ENCODE peak calls at places on chromosomes 1 and 21, in nine cellular contexts. One of them, this sample, is unnamed.

GRCh38 chr1:147683163-147683763 is 12.9 kb upstream of the ACP6 start:
- DNase-seq in fibroblast of lung: no peak
- DNase-seq in kidney: no peak
- DNase-seq in H9: no peak
- DNase-seq in right atrium auricular region: no peak
- DNase-seq in GM23248: no peak
- DNase-seq in psoas muscle: no peak
- DNase-seq in tibial nerve: no peak
- DNase-seq in dorsolateral prefrontal cortex: no peak
- DNase-seq in this sample: no peak

GRCh38 chr1:153699116-153699515 is 20.6 kb downstream of the NPR1 start:
- DNase-seq in fibroblast of lung: peak
- DNase-seq in kidney: no peak
- DNase-seq in H9: no peak
- DNase-seq in right atrium auricular region: no peak
- DNase-seq in GM23248: peak
- DNase-seq in psoas muscle: no peak
- DNase-seq in tibial nerve: no peak
- DNase-seq in dorsolateral prefrontal cortex: no peak
- DNase-seq in this sample: no peak

GRCh38 chr1:46489169-46489637 is 433 bp upstream of the DMBX1 start:
- DNase-seq in fibroblast of lung: no peak
- DNase-seq in kidney: no peak
- DNase-seq in H9: no peak
- DNase-seq in right atrium auricular region: no peak
- DNase-seq in GM23248: no peak
- DNase-seq in psoas muscle: no peak
- DNase-seq in tibial nerve: no peak
- DNase-seq in dorsolateral prefrontal cortex: no peak
- DNase-seq in this sample: peak

GRCh38 chr1:18998016-18998724 is 41.7 kb upstream of the IFFO2 start:
- DNase-seq in fibroblast of lung: no peak
- DNase-seq in kidney: no peak
- DNase-seq in H9: no peak
- DNase-seq in right atrium auricular region: no peak
- DNase-seq in GM23248: no peak
- DNase-seq in psoas muscle: no peak
- DNase-seq in tibial nerve: no peak
- DNase-seq in dorsolateral prefrontal cortex: no peak
- DNase-seq in this sample: no peak

GRCh38 chr1:162899422-162900168 is 38.6 kb upstream of the CCDC190 start:
- DNase-seq in fibroblast of lung: peak
- DNase-seq in kidney: no peak
- DNase-seq in H9: no peak
- DNase-seq in right atrium auricular region: no peak
- DNase-seq in GM23248: peak
- DNase-seq in psoas muscle: no peak
- DNase-seq in tibial nerve: no peak
- DNase-seq in dorsolateral prefrontal cortex: no peak
- DNase-seq in this sample: no peak

GRCh38 chr1:160794396-160794795 is 1.6 kb upstream of the LY9 start:
- DNase-seq in fibroblast of lung: no peak
- DNase-seq in kidney: no peak
- DNase-seq in H9: no peak
- DNase-seq in right atrium auricular region: no peak
- DNase-seq in GM23248: no peak
- DNase-seq in psoas muscle: no peak
- DNase-seq in tibial nerve: no peak
- DNase-seq in dorsolateral prefrontal cortex: no peak
- DNase-seq in this sample: no peak

GRCh38 chr1:53069663-53070327 is 7.8 kb downstream of the PODN start:
- DNase-seq in fibroblast of lung: no peak
- DNase-seq in kidney: peak
- DNase-seq in H9: peak
- DNase-seq in right atrium auricular region: peak
- DNase-seq in GM23248: no peak
- DNase-seq in psoas muscle: peak
- DNase-seq in tibial nerve: no peak
- DNase-seq in dorsolateral prefrontal cortex: peak
- DNase-seq in this sample: no peak

GRCh38 chr1:167935252-167936067 is 1.0 kb upstream of the DCAF6 start:
- DNase-seq in fibroblast of lung: peak
- DNase-seq in kidney: no peak
- DNase-seq in H9: no peak
- DNase-seq in right atrium auricular region: no peak
- DNase-seq in GM23248: peak
- DNase-seq in psoas muscle: no peak
- DNase-seq in tibial nerve: peak
- DNase-seq in dorsolateral prefrontal cortex: no peak
- DNase-seq in this sample: peak

GRCh38 chr21:30714946-30715345 is 3.6 kb downstream of the KRTAP21-3 start:
- DNase-seq in fibroblast of lung: no peak
- DNase-seq in kidney: no peak
- DNase-seq in H9: no peak
- DNase-seq in right atrium auricular region: no peak
- DNase-seq in GM23248: no peak
- DNase-seq in psoas muscle: no peak
- DNase-seq in tibial nerve: no peak
- DNase-seq in dorsolateral prefrontal cortex: no peak
- DNase-seq in this sample: no peak

GRCh38 chr1:7551442-7551841 is 219.7 kb upstream of the VAMP3 start:
- DNase-seq in fibroblast of lung: no peak
- DNase-seq in kidney: peak
- DNase-seq in H9: no peak
- DNase-seq in right atrium auricular region: no peak
- DNase-seq in GM23248: no peak
- DNase-seq in psoas muscle: peak
- DNase-seq in tibial nerve: no peak
- DNase-seq in dorsolateral prefrontal cortex: no peak
- DNase-seq in this sample: no peak

GRCh38 chr1:69121708-69122107 is 446.0 kb upstream of the LRRC7 start:
- DNase-seq in fibroblast of lung: peak
- DNase-seq in kidney: no peak
- DNase-seq in H9: no peak
- DNase-seq in right atrium auricular region: no peak
- DNase-seq in GM23248: peak
- DNase-seq in psoas muscle: no peak
- DNase-seq in tibial nerve: no peak
- DNase-seq in dorsolateral prefrontal cortex: no peak
- DNase-seq in this sample: no peak

GRCh38 chr1:96804649-96805048 is 83.1 kb downstream of the PTBP2 start:
- DNase-seq in fibroblast of lung: peak
- DNase-seq in kidney: no peak
- DNase-seq in H9: no peak
- DNase-seq in right atrium auricular region: no peak
- DNase-seq in GM23248: no peak
- DNase-seq in psoas muscle: no peak
- DNase-seq in tibial nerve: no peak
- DNase-seq in dorsolateral prefrontal cortex: no peak
- DNase-seq in this sample: no peak

GRCh38 chr21:36265431-36265830 is 54.6 kb upstream of the MORC3 start:
- DNase-seq in fibroblast of lung: no peak
- DNase-seq in kidney: peak
- DNase-seq in H9: no peak
- DNase-seq in right atrium auricular region: no peak
- DNase-seq in GM23248: no peak
- DNase-seq in psoas muscle: no peak
- DNase-seq in tibial nerve: no peak
- DNase-seq in dorsolateral prefrontal cortex: no peak
- DNase-seq in this sample: no peak

GRCh38 chr21:36260802-36261201 is 59.2 kb upstream of the MORC3 start:
- DNase-seq in fibroblast of lung: no peak
- DNase-seq in kidney: no peak
- DNase-seq in H9: no peak
- DNase-seq in right atrium auricular region: no peak
- DNase-seq in GM23248: no peak
- DNase-seq in psoas muscle: no peak
- DNase-seq in tibial nerve: no peak
- DNase-seq in dorsolateral prefrontal cortex: no peak
- DNase-seq in this sample: no peak

GRCh38 chr21:36261459-36261858 is 58.5 kb upstream of the MORC3 start:
- DNase-seq in fibroblast of lung: no peak
- DNase-seq in kidney: peak
- DNase-seq in H9: no peak
- DNase-seq in right atrium auricular region: no peak
- DNase-seq in GM23248: no peak
- DNase-seq in psoas muscle: no peak
- DNase-seq in tibial nerve: no peak
- DNase-seq in dorsolateral prefrontal cortex: no peak
- DNase-seq in this sample: no peak

GRCh38 chr21:36260030-36260787 is 59.8 kb upstream of the MORC3 start:
- DNase-seq in fibroblast of lung: peak
- DNase-seq in kidney: peak
- DNase-seq in H9: no peak
- DNase-seq in right atrium auricular region: no peak
- DNase-seq in GM23248: peak
- DNase-seq in psoas muscle: no peak
- DNase-seq in tibial nerve: peak
- DNase-seq in dorsolateral prefrontal cortex: no peak
- DNase-seq in this sample: no peak

DNA sequence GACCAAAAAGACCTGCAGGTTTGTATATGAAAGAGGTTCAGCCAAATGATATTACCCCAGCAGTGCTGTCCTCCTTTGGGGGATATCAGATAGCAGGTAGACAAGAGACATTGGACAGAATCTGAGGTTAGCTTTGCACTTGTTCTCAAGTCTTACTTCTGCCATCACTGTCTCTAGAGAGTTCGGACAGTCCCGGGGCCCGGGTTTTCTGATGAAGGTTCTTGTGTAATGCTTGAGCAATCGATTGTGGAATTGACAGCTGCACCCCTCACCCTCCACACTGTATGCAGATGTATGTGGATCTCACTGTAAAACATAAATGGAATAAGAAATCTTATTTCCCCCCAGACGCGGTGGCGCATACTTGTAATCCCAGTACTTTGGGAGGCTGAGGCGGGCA is 56.2 kb upstream of the MORC3 start:
- DNase-seq in fibroblast of lung: no peak
- DNase-seq in kidney: peak
- DNase-seq in H9: no peak
- DNase-seq in right atrium auricular region: no peak
- DNase-seq in GM23248: no peak
- DNase-seq in psoas muscle: no peak
- DNase-seq in tibial nerve: no peak
- DNase-seq in dorsolateral prefrontal cortex: no peak
- DNase-seq in this sample: no peak
- H3K27ac ChIP-seq in fibroblast of lung: no peak
- H3K27ac ChIP-seq in kidney: no peak
- H3K27ac ChIP-seq in H9: no peak
- H3K27ac ChIP-seq in right atrium auricular region: no peak
- H3K27ac ChIP-seq in GM23248: no peak
- H3K27ac ChIP-seq in psoas muscle: no peak
- H3K27ac ChIP-seq in tibial nerve: no peak
- H3K27ac ChIP-seq in dorsolateral prefrontal cortex: no peak
- H3K27ac ChIP-seq in this sample: no peak

DNA sequence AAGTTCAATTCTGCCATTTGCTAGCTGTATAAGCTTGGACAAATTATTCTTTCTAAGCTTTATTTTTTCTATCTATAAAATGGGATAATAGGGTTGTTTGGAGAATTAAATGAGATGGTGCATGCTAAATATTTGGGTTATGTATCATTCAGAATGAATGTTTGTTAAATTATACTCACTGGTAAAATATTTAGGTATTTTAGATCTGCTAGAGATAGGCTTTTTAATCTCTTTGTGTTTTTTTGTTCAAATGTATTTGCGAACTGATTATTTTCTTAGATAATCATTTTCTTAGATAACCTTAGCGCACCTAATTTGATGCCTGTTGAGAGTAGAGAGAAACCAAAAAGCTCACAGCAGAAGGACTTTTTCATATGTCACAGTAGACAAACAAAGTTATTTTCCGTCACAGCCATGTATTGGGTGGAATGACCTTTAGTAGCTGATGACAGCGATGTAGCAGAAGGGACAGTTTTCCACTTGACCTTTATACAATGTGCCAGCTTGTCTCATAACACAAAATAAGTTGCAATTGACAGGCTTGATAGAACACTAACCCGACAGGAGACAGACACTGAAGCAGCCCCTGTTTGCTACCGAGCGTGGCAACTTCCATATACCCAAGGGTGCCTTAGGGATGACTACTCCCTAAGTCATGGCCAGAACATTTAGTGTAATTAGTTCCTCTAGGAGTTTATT is 93.0 kb downstream of the DISC1 start:
- DNase-seq in fibroblast of lung: no peak
- DNase-seq in kidney: no peak
- DNase-seq in H9: no peak
- DNase-seq in right atrium auricular region: no peak
- DNase-seq in GM23248: no peak
- DNase-seq in psoas muscle: no peak
- DNase-seq in tibial nerve: no peak
- DNase-seq in dorsolateral prefrontal cortex: no peak
- DNase-seq in this sample: no peak
- H3K27ac ChIP-seq in fibroblast of lung: no peak
- H3K27ac ChIP-seq in kidney: no peak
- H3K27ac ChIP-seq in H9: no peak
- H3K27ac ChIP-seq in right atrium auricular region: no peak
- H3K27ac ChIP-seq in GM23248: no peak
- H3K27ac ChIP-seq in psoas muscle: no peak
- H3K27ac ChIP-seq in tibial nerve: no peak
- H3K27ac ChIP-seq in dorsolateral prefrontal cortex: no peak
- H3K27ac ChIP-seq in this sample: no peak

DNA sequence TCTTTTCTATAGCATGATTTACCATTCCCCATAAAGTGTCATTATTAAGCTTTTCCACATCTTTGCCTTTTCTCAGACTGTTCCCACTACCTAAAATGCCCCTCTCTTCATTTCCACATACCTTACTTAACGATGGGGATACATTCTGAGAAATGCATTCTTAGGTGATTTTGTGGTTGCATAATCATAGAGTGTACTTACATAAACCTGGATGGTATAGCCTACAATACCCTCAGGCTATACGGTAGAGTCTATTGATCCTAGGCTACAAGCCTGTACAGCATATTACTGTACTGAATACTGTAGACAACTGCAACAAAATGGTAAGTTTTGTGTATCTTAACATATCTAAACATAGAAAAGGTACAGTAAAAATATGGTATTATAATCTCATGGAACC is 54.8 kb upstream of the MUTYH start:
- DNase-seq in fibroblast of lung: no peak
- DNase-seq in kidney: no peak
- DNase-seq in H9: no peak
- DNase-seq in right atrium auricular region: no peak
- DNase-seq in GM23248: no peak
- DNase-seq in psoas muscle: no peak
- DNase-seq in tibial nerve: no peak
- DNase-seq in dorsolateral prefrontal cortex: no peak
- DNase-seq in this sample: no peak
- H3K27ac ChIP-seq in fibroblast of lung: no peak
- H3K27ac ChIP-seq in kidney: no peak
- H3K27ac ChIP-seq in H9: no peak
- H3K27ac ChIP-seq in right atrium auricular region: no peak
- H3K27ac ChIP-seq in GM23248: no peak
- H3K27ac ChIP-seq in psoas muscle: no peak
- H3K27ac ChIP-seq in tibial nerve: no peak
- H3K27ac ChIP-seq in dorsolateral prefrontal cortex: no peak
- H3K27ac ChIP-seq in this sample: no peak

DNA sequence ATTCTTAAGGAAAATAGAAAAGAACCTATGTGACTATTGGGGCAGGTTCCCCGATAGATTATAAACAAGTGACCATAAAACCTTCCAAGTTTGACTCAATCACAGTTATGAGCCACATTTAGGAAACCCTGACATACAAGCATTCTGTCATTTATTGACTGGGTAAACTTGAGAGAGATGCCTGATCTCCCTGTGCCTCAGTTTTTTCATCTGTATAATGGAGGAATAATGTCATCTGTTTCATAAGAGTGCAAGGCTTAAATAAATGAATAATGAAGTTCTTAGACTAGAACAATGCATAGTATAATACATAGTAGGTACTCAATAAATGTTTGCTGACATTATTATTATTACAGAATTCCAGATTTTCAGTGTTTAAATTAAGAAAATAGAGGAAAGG is 18.9 kb upstream of the EEIG2 start:
- DNase-seq in fibroblast of lung: no peak
- DNase-seq in kidney: no peak
- DNase-seq in H9: no peak
- DNase-seq in right atrium auricular region: no peak
- DNase-seq in GM23248: no peak
- DNase-seq in psoas muscle: no peak
- DNase-seq in tibial nerve: no peak
- DNase-seq in dorsolateral prefrontal cortex: no peak
- DNase-seq in this sample: no peak
- H3K27ac ChIP-seq in fibroblast of lung: no peak
- H3K27ac ChIP-seq in kidney: no peak
- H3K27ac ChIP-seq in H9: no peak
- H3K27ac ChIP-seq in right atrium auricular region: no peak
- H3K27ac ChIP-seq in GM23248: no peak
- H3K27ac ChIP-seq in psoas muscle: no peak
- H3K27ac ChIP-seq in tibial nerve: no peak
- H3K27ac ChIP-seq in dorsolateral prefrontal cortex: no peak
- H3K27ac ChIP-seq in this sample: no peak